ENCODE peak calls at places on chromosomes 7 and 10, in nine cellular contexts. Z, L, B, W, K, X, H, P and G are unnamed samples.

GRCh38 chr7:927031-927671 is 27.3 kb downstream of the ADAP1 start:
- DNase-seq in Z (no peak), L (no peak), B (no peak), W (no peak), K (peak), X (peak), H (no peak), P (peak), G (no peak)

GRCh38 chr7:40598915-40599314 is 464.1 kb downstream of the SUGCT start:
- DNase-seq in Z (no peak), L (no peak), B (no peak), W (no peak), K (no peak), X (no peak), H (no peak), P (no peak), G (no peak)

GRCh38 chr10:11011966-11012365 is 5.7 kb upstream of the CELF2 start:
- DNase-seq in Z (no peak), L (no peak), B (no peak), W (no peak), K (no peak), X (no peak), H (no peak), P (no peak), G (no peak)

GRCh38 chr7:93015193-93016084 is 102.3 kb downstream of the SAMD9 start:
- DNase-seq in Z (no peak), L (peak), B (no peak), W (no peak), K (no peak), X (peak), H (no peak), P (no peak), G (no peak)

GRCh38 chr10:102675887-102676616 is 31.8 kb downstream of the TRIM8 start:
- DNase-seq in Z (peak), L (peak), B (no peak), W (no peak), K (peak), X (peak), H (no peak), P (no peak), G (no peak)

GRCh38 chr10:11180228-11180627 is 162.6 kb downstream of the CELF2 start:
- DNase-seq in Z (no peak), L (no peak), B (peak), W (no peak), K (peak), X (no peak), H (no peak), P (no peak), G (peak)

GRCh38 chr7:105224884-105225651 is 163.7 kb downstream of the SRPK2 start:
- DNase-seq in Z (peak), L (peak), B (no peak), W (no peak), K (no peak), X (no peak), H (no peak), P (peak), G (no peak)

GRCh38 chr7:82330706-82331220 is 112.8 kb downstream of the CACNA2D1 start:
- DNase-seq in Z (no peak), L (no peak), B (no peak), W (no peak), K (no peak), X (no peak), H (no peak), P (no peak), G (no peak)

GRCh38 chr10:132122939-132123445 is 57.2 kb downstream of the JAKMIP3 start:
- DNase-seq in Z (no peak), L (no peak), B (no peak), W (no peak), K (no peak), X (no peak), H (no peak), P (no peak), G (no peak)